ENCODE peak calls at places on chromosomes 11 and 22, in nine cellular contexts. One of them, this sample, is unnamed.

GRCh38 chr11:67632175-67632981 is 2.6 kb upstream of the NUDT8 start:
- DNase-seq in NCI-H2107: no peak
- DNase-seq in heart left ventricle: no peak
- DNase-seq in H7: peak
- DNase-seq in NCI-H2081: no peak
- DNase-seq in EL: no peak
- DNase-seq in fibroblast of mammary gland: no peak
- DNase-seq in HTR-8/SVneo: no peak
- DNase-seq in caudate nucleus: no peak
- DNase-seq in this sample: no peak

GRCh38 chr11:44031549-44031948 is 16.2 kb upstream of the ACCSL start:
- DNase-seq in NCI-H2081: no peak
- DNase-seq in H7: no peak
- DNase-seq in fibroblast of mammary gland: no peak
- DNase-seq in HTR-8/SVneo: no peak
- DNase-seq in caudate nucleus: no peak
- DNase-seq in heart left ventricle: no peak
- DNase-seq in EL: no peak
- DNase-seq in NCI-H2107: no peak
- DNase-seq in this sample: no peak

GRCh38 chr22:19984201-19984753 is 32.3 kb downstream of the ARVCF start:
- DNase-seq in NCI-H2081: no peak
- DNase-seq in HTR-8/SVneo: peak
- DNase-seq in caudate nucleus: no peak
- DNase-seq in fibroblast of mammary gland: peak
- DNase-seq in H7: no peak
- DNase-seq in EL: peak
- DNase-seq in heart left ventricle: peak
- DNase-seq in NCI-H2107: no peak
- DNase-seq in this sample: peak

GRCh38 chr11:65440831-65441499 is 18.4 kb downstream of the NEAT1 start:
- DNase-seq in heart left ventricle: peak
- DNase-seq in fibroblast of mammary gland: peak
- DNase-seq in EL: peak
- DNase-seq in caudate nucleus: no peak
- DNase-seq in H7: no peak
- DNase-seq in NCI-H2081: no peak
- DNase-seq in NCI-H2107: no peak
- DNase-seq in HTR-8/SVneo: no peak
- DNase-seq in this sample: no peak

GRCh38 chr11:117822031-117822521 is 2.5 kb downstream of the FXYD2 start:
- DNase-seq in fibroblast of mammary gland: no peak
- DNase-seq in caudate nucleus: no peak
- DNase-seq in heart left ventricle: no peak
- DNase-seq in H7: peak
- DNase-seq in NCI-H2081: peak
- DNase-seq in HTR-8/SVneo: peak
- DNase-seq in NCI-H2107: no peak
- DNase-seq in EL: no peak
- DNase-seq in this sample: peak

GRCh38 chr11:18203723-18204122 is 31.1 kb downstream of the MRGPRX4 start:
- DNase-seq in HTR-8/SVneo: peak
- DNase-seq in NCI-H2107: no peak
- DNase-seq in NCI-H2081: no peak
- DNase-seq in heart left ventricle: no peak
- DNase-seq in fibroblast of mammary gland: peak
- DNase-seq in caudate nucleus: no peak
- DNase-seq in EL: peak
- DNase-seq in H7: peak
- DNase-seq in this sample: peak

GRCh38 chr11:134862796-134863195 is 450.8 kb upstream of the B3GAT1 start:
- DNase-seq in NCI-H2081: no peak
- DNase-seq in NCI-H2107: no peak
- DNase-seq in HTR-8/SVneo: no peak
- DNase-seq in caudate nucleus: no peak
- DNase-seq in H7: no peak
- DNase-seq in heart left ventricle: no peak
- DNase-seq in EL: no peak
- DNase-seq in fibroblast of mammary gland: no peak
- DNase-seq in this sample: no peak

GRCh38 chr11:131254254-131254653 is 116.2 kb upstream of the NTM start:
- DNase-seq in H7: no peak
- DNase-seq in NCI-H2081: no peak
- DNase-seq in fibroblast of mammary gland: no peak
- DNase-seq in NCI-H2107: no peak
- DNase-seq in caudate nucleus: no peak
- DNase-seq in HTR-8/SVneo: no peak
- DNase-seq in heart left ventricle: no peak
- DNase-seq in EL: no peak
- DNase-seq in this sample: no peak

GRCh38 chr11:41431784-41432183 is 27.7 kb downstream of the LRRC4C start:
- DNase-seq in HTR-8/SVneo: no peak
- DNase-seq in NCI-H2107: no peak
- DNase-seq in heart left ventricle: no peak
- DNase-seq in EL: no peak
- DNase-seq in caudate nucleus: no peak
- DNase-seq in H7: peak
- DNase-seq in fibroblast of mammary gland: no peak
- DNase-seq in NCI-H2081: peak
- DNase-seq in this sample: peak

GRCh38 chr11:65593518-65594414 is 1.8 kb downstream of the KCNK7 start:
- DNase-seq in NCI-H2081: no peak
- DNase-seq in fibroblast of mammary gland: no peak
- DNase-seq in NCI-H2107: no peak
- DNase-seq in H7: peak
- DNase-seq in EL: no peak
- DNase-seq in heart left ventricle: no peak
- DNase-seq in HTR-8/SVneo: no peak
- DNase-seq in caudate nucleus: no peak
- DNase-seq in this sample: peak

GRCh38 chr11:15748107-15748506 is 608.2 kb downstream of the SOX6 start:
- DNase-seq in NCI-H2081: no peak
- DNase-seq in fibroblast of mammary gland: no peak
- DNase-seq in HTR-8/SVneo: no peak
- DNase-seq in EL: no peak
- DNase-seq in heart left ventricle: no peak
- DNase-seq in NCI-H2107: no peak
- DNase-seq in caudate nucleus: no peak
- DNase-seq in H7: no peak
- DNase-seq in this sample: no peak

GRCh38 chr11:60912851-60913550 is 957 bp upstream of the TMEM109 start:
- DNase-seq in EL: no peak
- DNase-seq in fibroblast of mammary gland: no peak
- DNase-seq in H7: no peak
- DNase-seq in NCI-H2081: no peak
- DNase-seq in caudate nucleus: no peak
- DNase-seq in NCI-H2107: no peak
- DNase-seq in HTR-8/SVneo: no peak
- DNase-seq in heart left ventricle: no peak
- DNase-seq in this sample: no peak

GRCh38 chr11:33867996-33868645 is 23.8 kb downstream of the LMO2 start:
- DNase-seq in NCI-H2107: no peak
- DNase-seq in EL: no peak
- DNase-seq in H7: peak
- DNase-seq in heart left ventricle: no peak
- DNase-seq in caudate nucleus: no peak
- DNase-seq in fibroblast of mammary gland: no peak
- DNase-seq in NCI-H2081: no peak
- DNase-seq in HTR-8/SVneo: no peak
- DNase-seq in this sample: no peak

GRCh38 chr11:8098879-8099278 is 17.9 kb downstream of the TUB start:
- DNase-seq in NCI-H2107: no peak
- DNase-seq in fibroblast of mammary gland: peak
- DNase-seq in heart left ventricle: peak
- DNase-seq in H7: no peak
- DNase-seq in NCI-H2081: no peak
- DNase-seq in HTR-8/SVneo: no peak
- DNase-seq in caudate nucleus: no peak
- DNase-seq in EL: peak
- DNase-seq in this sample: no peak

GRCh38 chr11:70620510-70621184 is 222.3 kb downstream of the CTTN start:
- DNase-seq in HTR-8/SVneo: no peak
- DNase-seq in heart left ventricle: no peak
- DNase-seq in H7: no peak
- DNase-seq in caudate nucleus: no peak
- DNase-seq in fibroblast of mammary gland: no peak
- DNase-seq in NCI-H2081: no peak
- DNase-seq in NCI-H2107: no peak
- DNase-seq in EL: no peak
- DNase-seq in this sample: no peak

GRCh38 chr11:61007971-61008896 is 36.8 kb downstream of the CD6 start:
- DNase-seq in caudate nucleus: no peak
- DNase-seq in fibroblast of mammary gland: no peak
- DNase-seq in heart left ventricle: no peak
- DNase-seq in NCI-H2107: no peak
- DNase-seq in NCI-H2081: no peak
- DNase-seq in H7: peak
- DNase-seq in HTR-8/SVneo: no peak
- DNase-seq in EL: no peak
- DNase-seq in this sample: no peak

GRCh38 chr11:71120346-71120963 is 131.9 kb downstream of the SHANK2 start:
- DNase-seq in EL: peak
- DNase-seq in caudate nucleus: no peak
- DNase-seq in H7: peak
- DNase-seq in NCI-H2081: no peak
- DNase-seq in NCI-H2107: peak
- DNase-seq in heart left ventricle: no peak
- DNase-seq in fibroblast of mammary gland: peak
- DNase-seq in HTR-8/SVneo: peak
- DNase-seq in this sample: peak

GRCh38 chr11:95200781-95201457 is 30.1 kb downstream of the SESN3 start:
- DNase-seq in caudate nucleus: no peak
- DNase-seq in fibroblast of mammary gland: no peak
- DNase-seq in EL: no peak
- DNase-seq in NCI-H2081: no peak
- DNase-seq in H7: no peak
- DNase-seq in heart left ventricle: no peak
- DNase-seq in HTR-8/SVneo: no peak
- DNase-seq in NCI-H2107: no peak
- DNase-seq in this sample: no peak

GRCh38 chr11:112166561-112166960 is 611 bp upstream of the TEX12 start:
- DNase-seq in heart left ventricle: no peak
- DNase-seq in NCI-H2081: no peak
- DNase-seq in caudate nucleus: no peak
- DNase-seq in fibroblast of mammary gland: peak
- DNase-seq in H7: no peak
- DNase-seq in EL: peak
- DNase-seq in HTR-8/SVneo: no peak
- DNase-seq in NCI-H2107: no peak
- DNase-seq in this sample: no peak

GRCh38 chr22:45224988-45225731 is 15.5 kb downstream of the KIAA0930 start:
- DNase-seq in fibroblast of mammary gland: no peak
- DNase-seq in caudate nucleus: peak
- DNase-seq in NCI-H2081: no peak
- DNase-seq in H7: peak
- DNase-seq in EL: no peak
- DNase-seq in heart left ventricle: no peak
- DNase-seq in NCI-H2107: no peak
- DNase-seq in HTR-8/SVneo: no peak
- DNase-seq in this sample: no peak

GRCh38 chr22:41140365-41140957 is 48.1 kb downstream of the EP300 start:
- DNase-seq in caudate nucleus: no peak
- DNase-seq in EL: no peak
- DNase-seq in NCI-H2081: no peak
- DNase-seq in HTR-8/SVneo: no peak
- DNase-seq in fibroblast of mammary gland: peak
- DNase-seq in heart left ventricle: peak
- DNase-seq in NCI-H2107: no peak
- DNase-seq in H7: no peak
- DNase-seq in this sample: no peak

GRCh38 chr11:69374110-69374981 is 80.4 kb downstream of the MYEOV start:
- DNase-seq in fibroblast of mammary gland: no peak
- DNase-seq in NCI-H2107: no peak
- DNase-seq in NCI-H2081: no peak
- DNase-seq in heart left ventricle: peak
- DNase-seq in EL: no peak
- DNase-seq in H7: peak
- DNase-seq in caudate nucleus: no peak
- DNase-seq in HTR-8/SVneo: no peak
- DNase-seq in this sample: no peak

GRCh38 chr11:69609351-69609750 is 31.6 kb upstream of the CCND1 start:
- DNase-seq in fibroblast of mammary gland: peak
- DNase-seq in H7: no peak
- DNase-seq in heart left ventricle: no peak
- DNase-seq in EL: no peak
- DNase-seq in caudate nucleus: no peak
- DNase-seq in NCI-H2107: no peak
- DNase-seq in NCI-H2081: no peak
- DNase-seq in HTR-8/SVneo: no peak
- DNase-seq in this sample: no peak

GRCh38 chr22:41922940-41923594 is 3.5 kb downstream of the TNFRSF13C start:
- DNase-seq in HTR-8/SVneo: no peak
- DNase-seq in NCI-H2081: no peak
- DNase-seq in H7: no peak
- DNase-seq in heart left ventricle: no peak
- DNase-seq in EL: no peak
- DNase-seq in caudate nucleus: no peak
- DNase-seq in fibroblast of mammary gland: no peak
- DNase-seq in NCI-H2107: no peak
- DNase-seq in this sample: no peak

GRCh38 chr11:15878756-15879155 is 477.6 kb downstream of the SOX6 start:
- DNase-seq in HTR-8/SVneo: no peak
- DNase-seq in heart left ventricle: no peak
- DNase-seq in caudate nucleus: no peak
- DNase-seq in fibroblast of mammary gland: no peak
- DNase-seq in NCI-H2081: no peak
- DNase-seq in H7: no peak
- DNase-seq in EL: no peak
- DNase-seq in NCI-H2107: no peak
- DNase-seq in this sample: no peak

GRCh38 chr11:124670732-124671131 is 2.8 kb downstream of the SIAE start:
- DNase-seq in NCI-H2081: no peak
- DNase-seq in HTR-8/SVneo: no peak
- DNase-seq in fibroblast of mammary gland: peak
- DNase-seq in caudate nucleus: no peak
- DNase-seq in NCI-H2107: no peak
- DNase-seq in heart left ventricle: no peak
- DNase-seq in H7: no peak
- DNase-seq in EL: no peak
- DNase-seq in this sample: no peak

GRCh38 chr22:27028093-27028492 is 370.7 kb downstream of the MIAT start:
- DNase-seq in H7: no peak
- DNase-seq in fibroblast of mammary gland: no peak
- DNase-seq in EL: no peak
- DNase-seq in NCI-H2107: no peak
- DNase-seq in HTR-8/SVneo: no peak
- DNase-seq in caudate nucleus: no peak
- DNase-seq in NCI-H2081: no peak
- DNase-seq in heart left ventricle: no peak
- DNase-seq in this sample: no peak

GRCh38 chr11:55634813-55635212 is at the start of gene OR4P4:
- DNase-seq in heart left ventricle: no peak
- DNase-seq in EL: no peak
- DNase-seq in caudate nucleus: no peak
- DNase-seq in H7: no peak
- DNase-seq in fibroblast of mammary gland: no peak
- DNase-seq in HTR-8/SVneo: no peak
- DNase-seq in NCI-H2107: no peak
- DNase-seq in NCI-H2081: no peak
- DNase-seq in this sample: no peak

GRCh38 chr11:532512-533048 is 2.8 kb downstream of the HRAS start:
- DNase-seq in NCI-H2081: no peak
- DNase-seq in H7: peak
- DNase-seq in HTR-8/SVneo: no peak
- DNase-seq in NCI-H2107: no peak
- DNase-seq in heart left ventricle: no peak
- DNase-seq in EL: no peak
- DNase-seq in fibroblast of mammary gland: no peak
- DNase-seq in caudate nucleus: no peak
- DNase-seq in this sample: no peak

GRCh38 chr11:87726511-87726910 is 448.7 kb downstream of the RAB38 start:
- DNase-seq in heart left ventricle: no peak
- DNase-seq in HTR-8/SVneo: no peak
- DNase-seq in H7: no peak
- DNase-seq in NCI-H2107: no peak
- DNase-seq in caudate nucleus: no peak
- DNase-seq in fibroblast of mammary gland: no peak
- DNase-seq in NCI-H2081: no peak
- DNase-seq in EL: peak
- DNase-seq in this sample: no peak

GRCh38 chr22:45927059-45927458 is 49.9 kb downstream of the WNT7B start:
- DNase-seq in NCI-H2081: no peak
- DNase-seq in EL: no peak
- DNase-seq in heart left ventricle: no peak
- DNase-seq in HTR-8/SVneo: no peak
- DNase-seq in caudate nucleus: no peak
- DNase-seq in NCI-H2107: no peak
- DNase-seq in fibroblast of mammary gland: no peak
- DNase-seq in H7: no peak
- DNase-seq in this sample: no peak

This sample was measured in HEK293T.